ENCODE peak calls at places on chromosomes 7 and 10, in five cellular contexts. One of them, this sample, is unnamed.

GRCh38 chr10:122057841-122058240 is 68.9 kb downstream of the TACC2 start:
- DNase-seq in body of pancreas: no peak
- DNase-seq in transverse colon: no peak
- DNase-seq in heart left ventricle: no peak
- DNase-seq in gastrocnemius medialis: no peak
- DNase-seq in this sample: no peak

GRCh38 chr10:113335603-113336002 is 217.2 kb upstream of the HABP2 start:
- DNase-seq in body of pancreas: no peak
- DNase-seq in transverse colon: no peak
- DNase-seq in heart left ventricle: peak; percentile 28
- DNase-seq in gastrocnemius medialis: no peak
- DNase-seq in this sample: no peak

GRCh38 chr10:80429521-80429966 is 21.2 kb downstream of the PRXL2A start:
- DNase-seq in body of pancreas: no peak
- DNase-seq in transverse colon: peak; percentile 66
- DNase-seq in heart left ventricle: no peak
- DNase-seq in gastrocnemius medialis: no peak
- DNase-seq in this sample: peak; percentile 56

GRCh38 chr7:48285365-48285764 is 114.1 kb downstream of the ABCA13 start:
- DNase-seq in body of pancreas: no peak
- DNase-seq in transverse colon: no peak
- DNase-seq in heart left ventricle: no peak
- DNase-seq in gastrocnemius medialis: no peak
- DNase-seq in this sample: no peak

GRCh38 chr7:74512762-74513161 is 59.1 kb downstream of the GTF2IRD1 start:
- DNase-seq in body of pancreas: no peak
- DNase-seq in transverse colon: no peak
- DNase-seq in heart left ventricle: no peak
- DNase-seq in gastrocnemius medialis: no peak
- DNase-seq in this sample: no peak

GRCh38 chr7:41969713-41970112 is 266.8 kb upstream of the INHBA start:
- DNase-seq in body of pancreas: no peak
- DNase-seq in transverse colon: no peak
- DNase-seq in heart left ventricle: no peak
- DNase-seq in gastrocnemius medialis: no peak
- DNase-seq in this sample: no peak

GRCh38 chr7:115724400-115725056 is 306.0 kb downstream of the TFEC start:
- DNase-seq in body of pancreas: peak; percentile 23
- DNase-seq in transverse colon: peak; percentile 15
- DNase-seq in heart left ventricle: no peak
- DNase-seq in gastrocnemius medialis: no peak
- DNase-seq in this sample: no peak

GRCh38 chr7:85165263-85165662 is 21.6 kb downstream of the SEMA3D start:
- DNase-seq in body of pancreas: no peak
- DNase-seq in transverse colon: no peak
- DNase-seq in heart left ventricle: no peak
- DNase-seq in gastrocnemius medialis: no peak
- DNase-seq in this sample: no peak

GRCh38 chr7:75732016-75732521 is 6.7 kb downstream of the HIP1 start:
- DNase-seq in body of pancreas: no peak
- DNase-seq in transverse colon: no peak
- DNase-seq in heart left ventricle: no peak
- DNase-seq in gastrocnemius medialis: no peak
- DNase-seq in this sample: no peak

GRCh38 chr10:114540191-114540590 is 117.9 kb downstream of the ABLIM1 start:
- DNase-seq in body of pancreas: no peak
- DNase-seq in transverse colon: no peak
- DNase-seq in heart left ventricle: peak; percentile 37
- DNase-seq in gastrocnemius medialis: no peak
- DNase-seq in this sample: no peak

GRCh38 chr10:124165311-124165710 is 71.9 kb upstream of the CHST15 start:
- DNase-seq in body of pancreas: no peak
- DNase-seq in transverse colon: no peak
- DNase-seq in heart left ventricle: no peak
- DNase-seq in gastrocnemius medialis: no peak
- DNase-seq in this sample: no peak

GRCh38 chr10:95474228-95475002 is 86.8 kb downstream of the SORBS1 start:
- DNase-seq in body of pancreas: peak; percentile 27
- DNase-seq in transverse colon: no peak
- DNase-seq in heart left ventricle: peak; percentile 55
- DNase-seq in gastrocnemius medialis: peak; percentile 78
- DNase-seq in this sample: no peak

GRCh38 chr7:93516834-93517233 is 57.7 kb downstream of the CALCR start:
- DNase-seq in body of pancreas: no peak
- DNase-seq in transverse colon: no peak
- DNase-seq in heart left ventricle: no peak
- DNase-seq in gastrocnemius medialis: no peak
- DNase-seq in this sample: no peak

GRCh38 chr7:86931439-86931838 is 128.0 kb downstream of the ELAPOR2 start:
- DNase-seq in body of pancreas: no peak
- DNase-seq in transverse colon: no peak
- DNase-seq in heart left ventricle: no peak
- DNase-seq in gastrocnemius medialis: no peak
- DNase-seq in this sample: no peak

GRCh38 chr10:122879339-122880273 is at the start of gene FAM24B:
- DNase-seq in body of pancreas: peak; percentile 97
- DNase-seq in transverse colon: peak; percentile 95
- DNase-seq in heart left ventricle: peak; percentile 95
- DNase-seq in gastrocnemius medialis: peak; percentile 82
- DNase-seq in this sample: peak; percentile 94

GRCh38 chr7:39587393-39587792 is 21.2 kb downstream of the YAE1 start:
- DNase-seq in body of pancreas: no peak
- DNase-seq in transverse colon: no peak
- DNase-seq in heart left ventricle: no peak
- DNase-seq in gastrocnemius medialis: no peak
- DNase-seq in this sample: no peak

GRCh38 chr10:102243304-102243703 is 2.0 kb upstream of the PITX3 start:
- DNase-seq in body of pancreas: no peak
- DNase-seq in transverse colon: no peak
- DNase-seq in heart left ventricle: no peak
- DNase-seq in gastrocnemius medialis: no peak
- DNase-seq in this sample: no peak

GRCh38 chr7:96953676-96954513 is 51.5 kb upstream of the DLX6 start:
- DNase-seq in body of pancreas: no peak
- DNase-seq in transverse colon: no peak
- DNase-seq in heart left ventricle: no peak
- DNase-seq in gastrocnemius medialis: no peak
- DNase-seq in this sample: no peak

GRCh38 chr10:124874-125273 is 10.4 kb upstream of the ZMYND11 start:
- DNase-seq in body of pancreas: no peak
- DNase-seq in transverse colon: no peak
- DNase-seq in heart left ventricle: no peak
- DNase-seq in gastrocnemius medialis: no peak
- DNase-seq in this sample: no peak
- TF ChIP-seq POLR2A in body of pancreas: no peak
- TF ChIP-seq POLR2A in transverse colon: no peak
- TF ChIP-seq POLR2A in heart left ventricle: no peak
- TF ChIP-seq POLR2A in gastrocnemius medialis: no peak
- TF ChIP-seq POLR2A in this sample: no peak

DNA sequence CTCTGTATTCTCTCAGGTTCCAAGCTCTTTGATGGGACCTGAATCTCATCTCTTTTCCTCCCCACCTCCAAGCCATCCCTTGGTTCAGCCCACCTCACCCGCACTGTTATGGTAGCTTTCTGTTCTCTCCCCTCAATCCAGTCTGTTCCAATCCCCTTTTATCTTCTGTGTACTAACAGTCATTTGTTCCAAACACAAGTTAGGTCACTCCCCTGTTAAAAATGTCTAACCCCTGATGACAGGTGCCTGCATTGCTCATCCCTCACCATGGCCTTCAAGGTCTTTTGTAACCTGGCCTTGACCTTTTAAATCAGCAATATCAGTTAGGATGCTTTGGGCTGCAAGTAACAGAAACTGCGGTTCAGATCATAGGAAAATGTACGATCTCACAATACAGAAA is 74.8 kb downstream of the CYP26A1 start:
- DNase-seq in body of pancreas: no peak
- DNase-seq in transverse colon: no peak
- DNase-seq in heart left ventricle: no peak
- DNase-seq in gastrocnemius medialis: no peak
- DNase-seq in this sample: no peak
- H3K4me1 ChIP-seq in body of pancreas: no peaks in the 10 kb centered on the region
- H3K4me1 ChIP-seq in transverse colon: no peaks in the 10 kb centered on the region
- H3K4me1 ChIP-seq in heart left ventricle: no peaks in the 10 kb centered on the region
- H3K4me1 ChIP-seq in gastrocnemius medialis: no peaks in the 10 kb centered on the region
- H3K4me1 ChIP-seq in this sample: no peaks in the 10 kb centered on the region

GRCh38 chr7:27099224-27099838 is 3.2 kb downstream of the HOXA2 start:
- DNase-seq in body of pancreas: no peak
- DNase-seq in transverse colon: no peak
- DNase-seq in heart left ventricle: no peak
- DNase-seq in gastrocnemius medialis: no peak
- DNase-seq in this sample: no peak
- H3K4me3 ChIP-seq in body of pancreas: no peak overlapping the region
- H3K4me3 ChIP-seq in transverse colon: peak overlapping the region; percentile 61
- H3K4me3 ChIP-seq in heart left ventricle: peak overlapping the region; percentile 65
- H3K4me3 ChIP-seq in gastrocnemius medialis: peak overlapping the region; percentile 30
- H3K4me3 ChIP-seq in this sample: peak overlapping the region; percentile 69

DNA sequence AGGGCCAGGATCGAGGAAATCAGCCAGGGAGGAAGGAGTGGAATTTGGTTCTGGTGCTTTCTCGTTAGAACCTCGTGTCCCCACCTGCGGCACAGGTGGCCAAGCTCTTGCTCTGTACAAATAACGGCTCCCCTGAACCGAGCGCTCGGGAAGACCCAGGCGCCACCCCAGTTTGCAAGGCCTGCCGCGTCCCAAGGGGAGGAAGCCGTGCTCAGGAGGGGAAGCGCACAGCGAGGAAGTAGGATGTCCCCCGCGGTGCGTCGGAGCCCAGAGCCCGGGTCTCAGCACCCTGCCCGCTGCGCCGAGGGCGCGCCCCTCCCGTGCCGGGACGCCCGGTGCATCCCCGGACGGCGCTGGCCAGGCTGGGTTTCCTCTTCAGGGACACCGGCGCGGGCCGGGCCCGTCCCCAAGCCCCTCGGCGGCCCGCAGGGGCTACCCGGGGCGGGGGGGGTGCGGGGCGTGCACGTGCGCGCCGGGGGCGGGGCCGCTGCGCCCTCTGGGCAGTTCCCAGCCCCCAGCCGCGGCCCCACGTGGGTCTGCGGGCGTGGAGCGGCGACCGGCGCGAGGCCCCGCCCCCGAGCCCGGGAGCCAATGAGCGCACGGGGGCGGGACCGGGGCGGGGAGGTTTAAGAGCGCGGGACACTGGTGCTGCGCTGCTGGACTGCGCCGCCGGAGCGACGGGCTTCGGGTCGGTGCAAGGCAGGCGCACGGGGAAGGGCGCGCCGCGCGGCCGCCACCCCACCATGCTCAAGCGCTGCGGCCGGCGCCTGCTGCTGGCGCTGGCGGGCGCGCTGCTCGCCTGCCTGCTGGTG is at the start of gene LFNG:
- DNase-seq in body of pancreas: peak; percentile 90
- DNase-seq in transverse colon: peak; percentile 92
- DNase-seq in heart left ventricle: peak; percentile 88
- DNase-seq in gastrocnemius medialis: peak; percentile 77
- DNase-seq in this sample: peak; percentile 93
- TF ChIP-seq POLR2A in body of pancreas: peak; percentile 81
- TF ChIP-seq POLR2A in transverse colon: peak; percentile 80
- TF ChIP-seq POLR2A in heart left ventricle: peak; percentile 99
- TF ChIP-seq POLR2A in gastrocnemius medialis: peak; percentile 94
- TF ChIP-seq POLR2A in this sample: no peak

GRCh38 chr10:100353770-100354485 is 6.9 kb downstream of the SCD start:
- DNase-seq in body of pancreas: no peak
- DNase-seq in transverse colon: no peak
- DNase-seq in heart left ventricle: no peak
- DNase-seq in gastrocnemius medialis: no peak
- DNase-seq in this sample: no peak
- H3K4me1 ChIP-seq in body of pancreas: peaks cover 2% of the 10 kb centered on the region
- H3K4me1 ChIP-seq in transverse colon: no peaks in the 10 kb centered on the region
- H3K4me1 ChIP-seq in heart left ventricle: peaks cover 4% of the 10 kb centered on the region
- H3K4me1 ChIP-seq in gastrocnemius medialis: peaks cover under 1% of the 10 kb centered on the region
- H3K4me1 ChIP-seq in this sample: no peaks in the 10 kb centered on the region

GRCh38 chr7:156608176-156608478 is 32.4 kb upstream of the RNF32 start:
- DNase-seq in body of pancreas: no peak
- DNase-seq in transverse colon: no peak
- DNase-seq in heart left ventricle: no peak
- DNase-seq in gastrocnemius medialis: no peak
- DNase-seq in this sample: no peak
- H3K4me3 ChIP-seq in body of pancreas: no peak overlapping the region
- H3K4me3 ChIP-seq in transverse colon: peak overlapping the region; percentile 31
- H3K4me3 ChIP-seq in heart left ventricle: peak overlapping the region; percentile 32
- H3K4me3 ChIP-seq in gastrocnemius medialis: peak overlapping the region; percentile 51
- H3K4me3 ChIP-seq in this sample: peak overlapping the region; percentile 50

GRCh38 chr7:139341058-139341775 is at the start of gene FMC1:
- DNase-seq in body of pancreas: peak; percentile 93
- DNase-seq in transverse colon: peak; percentile 94
- DNase-seq in heart left ventricle: peak; percentile 97
- DNase-seq in gastrocnemius medialis: peak; percentile 96
- DNase-seq in this sample: peak; percentile 93
- TF ChIP-seq POLR2A in body of pancreas: peak; percentile 95
- TF ChIP-seq POLR2A in transverse colon: peak; percentile 79
- TF ChIP-seq POLR2A in heart left ventricle: no peak
- TF ChIP-seq POLR2A in gastrocnemius medialis: peak; percentile 88
- TF ChIP-seq POLR2A in this sample: peak; percentile 54

This sample was measured in stomach.